ENCODE peak calls at places on chromosome 15, in six cellular contexts. H, R, N, G, M and Z are unnamed samples.

GRCh38 chr15:75695206-75695605 is 17.4 kb downstream of the CSPG4 start:
- DNase-seq in H (no peak), N (no peak), G (no peak), R (no peak), M (no peak), Z (no peak)

GRCh38 chr15:70375006-70375409 is 277.3 kb upstream of the TLE3 start:
- DNase-seq in H (no peak), R (no peak), N (no peak), M (no peak), G (peak; percentile 32), Z (peak; percentile 46)

GRCh38 chr15:80550910-80551265 is 144.2 kb upstream of the ABHD17C start:
- DNase-seq in H (no peak), M (no peak), N (no peak), R (no peak), G (no peak), Z (no peak)

GRCh38 chr15:72197045-72197459 is 535 bp downstream of the GRAMD2A start:
- DNase-seq in H (peak; percentile 83), R (no peak), N (no peak), M (no peak), G (no peak), Z (no peak)

GRCh38 chr15:92500023-92500630 is 106.4 kb downstream of the ST8SIA2 start:
- DNase-seq in N (no peak), R (no peak), M (no peak), H (no peak), G (no peak), Z (no peak)

GRCh38 chr15:41891946-41892345 is 1.9 kb downstream of the SPTBN5 start:
- DNase-seq in N (no peak), H (no peak), G (no peak), M (no peak), R (no peak), Z (no peak)

GRCh38 chr15:93121994-93122910 is 33.2 kb upstream of the RGMA start:
- DNase-seq in H (no peak), R (peak; percentile 52), N (no peak), G (no peak), M (no peak), Z (no peak)

GRCh38 chr15:63029701-63030100 is 12.8 kb upstream of the TPM1 start:
- DNase-seq in H (no peak), M (no peak), N (no peak), G (no peak), R (peak; percentile 67), Z (no peak)

GRCh38 chr15:74170083-74170844 is 3.2 kb upstream of the ISLR start:
- DNase-seq in H (peak; percentile 29), M (no peak), G (no peak), N (no peak), R (no peak), Z (no peak)

GRCh38 chr15:98668566-98669308 is 20.4 kb downstream of the IGF1R start:
- DNase-seq in N (peak; percentile 10), M (no peak), G (no peak), H (no peak), R (no peak), Z (no peak)

GRCh38 chr15:100043069-100043641 is 298.6 kb downstream of the ADAMTS17 start:
- DNase-seq in H (no peak), R (no peak), N (no peak), M (no peak), G (no peak), Z (peak; percentile 87)

GRCh38 chr15:50183112-50183794 is 1.3 kb downstream of the SLC27A2 start:
- DNase-seq in N (no peak), H (peak; percentile 12), M (no peak), G (no peak), R (no peak), Z (no peak)

GRCh38 chr15:40238927-40239591 is at the start of gene PAK6:
- DNase-seq in H (peak; percentile 98), M (no peak), N (no peak), R (no peak), G (peak; percentile 7), Z (peak; percentile 65)

GRCh38 chr15:85097250-85097649 is 115.6 kb downstream of the PDE8A start:
- DNase-seq in R (no peak), G (no peak), N (no peak), M (no peak), H (no peak), Z (no peak)

GRCh38 chr15:71093089-71094024 is 21.9 kb upstream of the THSD4 start:
- DNase-seq in N (no peak), R (no peak), G (no peak), H (no peak), M (no peak), Z (peak; percentile 92)

GRCh38 chr15:70775160-70775559 is 11.8 kb upstream of the UACA start:
- DNase-seq in H (no peak), R (no peak), M (no peak), G (no peak), N (no peak), Z (peak; percentile 47)

GRCh38 chr15:29632671-29633406 is 189.4 kb downstream of the TJP1 start:
- DNase-seq in H (no peak), N (no peak), G (no peak), R (no peak), M (no peak), Z (no peak)

GRCh38 chr15:92082217-92082843 is 228.8 kb downstream of the SLCO3A1 start:
- DNase-seq in G (peak; percentile 62), R (peak; percentile 44), M (no peak), H (peak; percentile 75), N (no peak), Z (peak; percentile 62)

GRCh38 chr15:38549222-38549621 is 15.4 kb downstream of the RASGRP1 start:
- DNase-seq in N (no peak), H (no peak), M (no peak), G (no peak), R (no peak), Z (no peak)

GRCh38 chr15:78140296-78140695 is 8.9 kb upstream of the IDH3A start:
- DNase-seq in H (no peak), G (no peak), R (no peak), N (no peak), M (no peak), Z (no peak)

GRCh38 chr15:74725241-74725774 is at the start of gene CYP1A1:
- DNase-seq in R (no peak), G (no peak), H (peak; percentile 75), M (no peak), N (no peak), Z (no peak)

GRCh38 chr15:100688549-100689120 is 86.2 kb downstream of the ASB7 start:
- DNase-seq in N (no peak), H (no peak), R (no peak), G (no peak), M (no peak), Z (no peak)

GRCh38 chr15:70504305-70504951 is 258.9 kb downstream of the UACA start:
- DNase-seq in R (no peak), M (no peak), G (no peak), N (no peak), H (no peak), Z (no peak)

GRCh38 chr15:68197170-68197492 is 8.0 kb downstream of the CALML4 start:
- DNase-seq in H (no peak), R (no peak), M (no peak), N (no peak), G (no peak), Z (no peak)

GRCh38 chr15:42511010-42511396 is 15.6 kb downstream of the SNAP23 start:
- DNase-seq in H (no peak), G (no peak), R (no peak), M (no peak), N (no peak), Z (no peak)

GRCh38 chr15:62571072-62571471 is 406.0 kb upstream of the C2CD4B start:
- DNase-seq in G (no peak), R (no peak), M (no peak), N (no peak), H (no peak), Z (no peak)

GRCh38 chr15:29937956-29938355 is 115.7 kb upstream of the TJP1 start:
- DNase-seq in G (no peak), R (no peak), H (no peak), N (no peak), M (no peak), Z (no peak)

GRCh38 chr15:45794304-45794703 is 159.5 kb downstream of the SQOR start:
- DNase-seq in M (no peak), G (no peak), N (no peak), R (no peak), H (no peak), Z (no peak)

GRCh38 chr15:39914977-39915376 is 5.1 kb downstream of the GPR176 start:
- DNase-seq in N (no peak), G (no peak), M (no peak), H (no peak), R (no peak), Z (no peak)

GRCh38 chr15:50137893-50138292 is 18.9 kb upstream of the ATP8B4 start:
- DNase-seq in M (no peak), G (no peak), R (no peak), H (no peak), N (no peak), Z (no peak)

GRCh38 chr15:90232941-90233700 is 620 bp downstream of the CIB1 start:
- DNase-seq in H (peak; percentile 92), N (peak; percentile 25), G (no peak), M (peak; percentile 19), R (no peak), Z (peak; percentile 42)

GRCh38 chr15:74584779-74585178 is 30.9 kb upstream of the CLK3 start:
- DNase-seq in M (no peak), G (no peak), H (peak; percentile 30), N (no peak), R (no peak), Z (no peak)

GRCh38 chr15:100256096-100256984 is 85.4 kb downstream of the ADAMTS17 start:
- DNase-seq in N (no peak), M (no peak), G (no peak), R (no peak), H (no peak), Z (no peak)

GRCh38 chr15:68052431-68052830 is 1.7 kb upstream of the PIAS1 start:
- DNase-seq in R (no peak), N (no peak), H (no peak), G (no peak), M (no peak), Z (no peak)

GRCh38 chr15:100332721-100333120 is 9.1 kb downstream of the ADAMTS17 start:
- DNase-seq in N (no peak), G (no peak), R (no peak), H (no peak), M (no peak), Z (no peak)

GRCh38 chr15:88187195-88187594 is 69.3 kb downstream of the NTRK3 start:
- DNase-seq in G (no peak), H (no peak), N (no peak), R (no peak), M (no peak), Z (peak; percentile 14)

GRCh38 chr15:34810455-34811146 is 15.3 kb upstream of the ACTC1 start:
- DNase-seq in R (no peak), N (no peak), H (no peak), M (no peak), G (no peak), Z (no peak)